ENCODE peak calls at places on chromosomes 6 and 20, in six cellular contexts. One of them, this sample, is unnamed.

GRCh38 chr20:41746635-41747034 is 128.5 kb upstream of the CHD6 start:
- DNase-seq in CD8-positive, alpha-beta T cell: no peak
- DNase-seq in upper lobe of right lung: no peak
- DNase-seq in right cardiac atrium: no peak
- DNase-seq in psoas muscle: no peak
- DNase-seq in HCT116: no peak
- DNase-seq in this sample: no peak

GRCh38 chr6:32092760-32093497 is 16.2 kb downstream of the TNXB start:
- DNase-seq in CD8-positive, alpha-beta T cell: no peak
- DNase-seq in upper lobe of right lung: peak
- DNase-seq in right cardiac atrium: peak
- DNase-seq in psoas muscle: peak
- DNase-seq in HCT116: no peak
- DNase-seq in this sample: peak

GRCh38 chr20:58271596-58272460 is 37.7 kb upstream of the RAB22A start:
- DNase-seq in CD8-positive, alpha-beta T cell: no peak
- DNase-seq in upper lobe of right lung: no peak
- DNase-seq in right cardiac atrium: no peak
- DNase-seq in psoas muscle: no peak
- DNase-seq in HCT116: no peak
- DNase-seq in this sample: no peak

GRCh38 chr20:54456972-54457371 is 18.4 kb upstream of the DOK5 start:
- DNase-seq in CD8-positive, alpha-beta T cell: no peak
- DNase-seq in upper lobe of right lung: no peak
- DNase-seq in right cardiac atrium: no peak
- DNase-seq in psoas muscle: no peak
- DNase-seq in HCT116: no peak
- DNase-seq in this sample: no peak

GRCh38 chr6:7561153-7561964 is 19.9 kb downstream of the DSP start:
- DNase-seq in CD8-positive, alpha-beta T cell: no peak
- DNase-seq in upper lobe of right lung: no peak
- DNase-seq in right cardiac atrium: no peak
- DNase-seq in psoas muscle: no peak
- DNase-seq in HCT116: no peak
- DNase-seq in this sample: no peak

GRCh38 chr20:32894711-32895355 is 36.1 kb downstream of the EFCAB8 start:
- DNase-seq in CD8-positive, alpha-beta T cell: no peak
- DNase-seq in upper lobe of right lung: no peak
- DNase-seq in right cardiac atrium: peak
- DNase-seq in psoas muscle: no peak
- DNase-seq in HCT116: no peak
- DNase-seq in this sample: no peak

GRCh38 chr20:21251278-21251677 is 51.9 kb upstream of the XRN2 start:
- DNase-seq in CD8-positive, alpha-beta T cell: no peak
- DNase-seq in upper lobe of right lung: no peak
- DNase-seq in right cardiac atrium: no peak
- DNase-seq in psoas muscle: no peak
- DNase-seq in HCT116: no peak
- DNase-seq in this sample: no peak

GRCh38 chr6:5507056-5507722 is 245.9 kb downstream of the FARS2 start:
- DNase-seq in CD8-positive, alpha-beta T cell: peak
- DNase-seq in upper lobe of right lung: no peak
- DNase-seq in right cardiac atrium: no peak
- DNase-seq in psoas muscle: no peak
- DNase-seq in HCT116: no peak
- DNase-seq in this sample: no peak

GRCh38 chr6:2792330-2792729 is 27.1 kb downstream of the WRNIP1 start:
- DNase-seq in CD8-positive, alpha-beta T cell: no peak
- DNase-seq in upper lobe of right lung: no peak
- DNase-seq in right cardiac atrium: no peak
- DNase-seq in psoas muscle: no peak
- DNase-seq in HCT116: peak
- DNase-seq in this sample: no peak

GRCh38 chr6:1053587-1053986 is 258.3 kb upstream of the FOXQ1 start:
- DNase-seq in CD8-positive, alpha-beta T cell: no peak
- DNase-seq in upper lobe of right lung: no peak
- DNase-seq in right cardiac atrium: no peak
- DNase-seq in psoas muscle: no peak
- DNase-seq in HCT116: no peak
- DNase-seq in this sample: no peak

GRCh38 chr6:167758309-167759023 is 68.2 kb upstream of the AFDN start:
- DNase-seq in CD8-positive, alpha-beta T cell: no peak
- DNase-seq in upper lobe of right lung: peak
- DNase-seq in right cardiac atrium: no peak
- DNase-seq in psoas muscle: no peak
- DNase-seq in HCT116: no peak
- DNase-seq in this sample: no peak

DNA sequence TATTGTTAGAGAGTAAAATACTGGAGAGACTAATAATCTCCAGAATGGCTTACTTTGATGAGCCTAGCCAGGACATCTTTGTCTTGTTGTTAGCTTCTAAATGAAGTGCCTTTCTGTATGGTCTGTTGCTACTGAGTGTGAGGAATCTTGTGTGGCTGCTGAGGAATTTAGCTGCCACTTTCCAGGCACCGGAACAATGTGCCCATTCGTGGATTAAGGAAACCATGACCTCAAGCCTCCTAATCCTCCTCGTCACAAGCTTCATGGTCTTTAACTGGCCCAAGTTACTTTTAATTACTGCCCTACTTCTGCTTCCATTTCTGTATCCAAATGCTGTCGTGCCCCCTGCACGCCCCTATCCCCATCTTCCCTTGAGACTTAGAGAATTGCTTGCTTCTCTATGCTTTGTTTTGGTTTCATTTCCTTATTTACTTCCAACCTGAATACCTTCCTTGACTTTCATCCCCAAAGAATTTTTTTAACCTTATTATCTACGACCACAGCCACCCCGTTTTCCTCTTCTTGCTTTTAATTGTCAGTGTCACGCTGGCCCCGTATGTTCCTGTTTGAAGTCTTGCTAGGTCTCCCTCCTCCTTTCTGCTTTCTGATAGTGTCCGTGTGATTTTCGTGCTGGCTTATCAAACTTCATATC is 40.0 kb downstream of the RNF217 start:
- DNase-seq in CD8-positive, alpha-beta T cell: no peak
- DNase-seq in upper lobe of right lung: no peak
- DNase-seq in right cardiac atrium: no peak
- DNase-seq in psoas muscle: no peak
- DNase-seq in HCT116: no peak
- DNase-seq in this sample: no peak
- H3K27ac ChIP-seq in CD8-positive, alpha-beta T cell: no peak
- H3K27ac ChIP-seq in upper lobe of right lung: peak
- H3K27ac ChIP-seq in right cardiac atrium: no peak
- H3K27ac ChIP-seq in psoas muscle: peak
- H3K27ac ChIP-seq in HCT116: no peak
- H3K27ac ChIP-seq in this sample: no peak

DNA sequence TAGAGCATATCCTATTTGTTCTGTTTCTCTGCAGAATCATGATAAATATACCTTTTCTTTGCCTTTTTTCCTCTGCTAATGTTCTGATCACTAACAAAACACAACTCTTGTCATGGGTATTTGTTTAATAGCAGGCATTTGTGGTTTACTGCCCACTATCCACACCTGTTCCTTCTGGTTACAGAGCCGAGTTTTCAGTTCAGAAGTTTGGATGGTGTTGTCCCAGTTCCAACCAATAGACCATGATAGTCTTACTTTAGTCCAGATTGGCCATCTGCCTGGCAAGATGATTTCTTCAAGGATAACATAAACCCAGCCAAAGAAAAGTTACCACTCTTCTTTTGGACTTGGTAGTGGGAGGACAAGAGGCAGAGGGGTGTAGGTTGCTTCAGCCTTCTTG is 211.2 kb downstream of the TFAP2A start:
- DNase-seq in CD8-positive, alpha-beta T cell: no peak
- DNase-seq in upper lobe of right lung: no peak
- DNase-seq in right cardiac atrium: no peak
- DNase-seq in psoas muscle: no peak
- DNase-seq in HCT116: no peak
- DNase-seq in this sample: no peak
- H3K27ac ChIP-seq in CD8-positive, alpha-beta T cell: no peak
- H3K27ac ChIP-seq in upper lobe of right lung: no peak
- H3K27ac ChIP-seq in right cardiac atrium: no peak
- H3K27ac ChIP-seq in psoas muscle: no peak
- H3K27ac ChIP-seq in HCT116: no peak
- H3K27ac ChIP-seq in this sample: no peak

GRCh38 chr20:10646006-10646405 is 27.8 kb downstream of the JAG1 start:
- DNase-seq in CD8-positive, alpha-beta T cell: no peak
- DNase-seq in upper lobe of right lung: no peak
- DNase-seq in right cardiac atrium: no peak
- DNase-seq in psoas muscle: no peak
- DNase-seq in HCT116: no peak
- DNase-seq in this sample: no peak

GRCh38 chr20:10647909-10648308 is 25.9 kb downstream of the JAG1 start:
- DNase-seq in CD8-positive, alpha-beta T cell: no peak
- DNase-seq in upper lobe of right lung: no peak
- DNase-seq in right cardiac atrium: no peak
- DNase-seq in psoas muscle: no peak
- DNase-seq in HCT116: no peak
- DNase-seq in this sample: no peak

GRCh38 chr20:10648651-10649050 is 25.1 kb downstream of the JAG1 start:
- DNase-seq in CD8-positive, alpha-beta T cell: no peak
- DNase-seq in upper lobe of right lung: no peak
- DNase-seq in right cardiac atrium: no peak
- DNase-seq in psoas muscle: no peak
- DNase-seq in HCT116: no peak
- DNase-seq in this sample: no peak

GRCh38 chr20:10646886-10647420 is 26.8 kb downstream of the JAG1 start:
- DNase-seq in CD8-positive, alpha-beta T cell: no peak
- DNase-seq in upper lobe of right lung: no peak
- DNase-seq in right cardiac atrium: no peak
- DNase-seq in psoas muscle: no peak
- DNase-seq in HCT116: no peak
- DNase-seq in this sample: no peak

DNA sequence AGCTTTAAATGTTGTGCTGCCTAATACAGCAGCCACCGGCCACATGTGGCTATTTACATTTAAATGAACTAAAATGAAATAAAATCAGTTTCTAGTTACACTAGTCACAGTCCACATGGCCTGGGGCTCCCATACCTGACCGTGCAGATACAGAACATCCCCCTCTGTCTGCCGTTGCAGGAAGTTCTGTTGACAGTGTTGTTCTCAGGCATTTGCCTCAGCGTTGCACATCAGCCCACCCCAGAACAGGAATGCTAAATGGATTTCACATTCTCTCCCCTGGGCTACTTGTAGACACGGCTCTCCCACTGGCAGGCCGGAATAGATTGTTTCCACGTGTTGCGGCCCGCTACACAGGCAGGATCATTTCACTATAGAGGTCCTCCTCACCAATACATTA is 26.3 kb downstream of the JAG1 start:
- DNase-seq in CD8-positive, alpha-beta T cell: no peak
- DNase-seq in upper lobe of right lung: no peak
- DNase-seq in right cardiac atrium: no peak
- DNase-seq in psoas muscle: no peak
- DNase-seq in HCT116: no peak
- DNase-seq in this sample: no peak
- H3K27ac ChIP-seq in CD8-positive, alpha-beta T cell: no peak
- H3K27ac ChIP-seq in upper lobe of right lung: no peak
- H3K27ac ChIP-seq in right cardiac atrium: no peak
- H3K27ac ChIP-seq in psoas muscle: no peak
- H3K27ac ChIP-seq in HCT116: no peak
- H3K27ac ChIP-seq in this sample: no peak

GRCh38 chr20:34069341-34070078 is 42.5 kb downstream of the EIF2S2 start:
- DNase-seq in CD8-positive, alpha-beta T cell: peak
- DNase-seq in upper lobe of right lung: no peak
- DNase-seq in right cardiac atrium: peak
- DNase-seq in psoas muscle: peak
- DNase-seq in HCT116: peak
- DNase-seq in this sample: peak
- H3K27ac ChIP-seq in CD8-positive, alpha-beta T cell: no peak
- H3K27ac ChIP-seq in upper lobe of right lung: no peak
- H3K27ac ChIP-seq in right cardiac atrium: no peak
- H3K27ac ChIP-seq in psoas muscle: peak
- H3K27ac ChIP-seq in HCT116: no peak
- H3K27ac ChIP-seq in this sample: no peak

This sample was measured in left lung.